ENCODE peak calls at places on chromosomes 2 and 18, in five cellular contexts. M is fibroblast of lung; D is CD8-positive, alpha-beta memory T cell; H is adrenal gland; B is DND-41. C is an unnamed sample.

GRCh38 chr2:46988733-46989481 is 73.3 kb upstream of the MCFD2 start:
- DNase-seq in M (peak; percentile 13), D (no peak), H (peak; percentile 77), B (no peak), C (no peak)

GRCh38 chr18:11994346-11994707 is 13.0 kb downstream of the IMPA2 start:
- DNase-seq in M (peak; percentile 30), D (no peak), H (peak; percentile 43), B (no peak), C (no peak)

GRCh38 chr2:134142903-134143302 is 111.0 kb upstream of the MGAT5 start:
- DNase-seq in M (peak; percentile 79), D (no peak), H (no peak), B (no peak), C (no peak)

GRCh38 chr18:12564861-12565260 is 93.0 kb downstream of the SPIRE1 start:
- DNase-seq in M (no peak), D (no peak), H (no peak), B (no peak), C (no peak)

GRCh38 chr2:2683581-2683980 is 352.5 kb upstream of the MYT1L start:
- DNase-seq in M (no peak), D (no peak), H (no peak), B (no peak), C (no peak)

GRCh38 chr2:120133572-120134244 is 89.5 kb downstream of the TMEM185B start:
- DNase-seq in M (no peak), D (no peak), H (no peak), B (no peak), C (no peak)

GRCh38 chr2:43201497-43201896 is 24.9 kb downstream of the ZFP36L2 start:
- DNase-seq in M (no peak), D (no peak), H (no peak), B (peak; percentile 83), C (no peak)

GRCh38 chr18:58076052-58076451 is 32.0 kb downstream of the NEDD4L start:
- DNase-seq in M (peak; percentile 57), D (no peak), H (no peak), B (no peak), C (no peak)

GRCh38 chr2:241546771-241547498 is 11.6 kb upstream of the BOK start:
- DNase-seq in M (peak; percentile 96), D (no peak), H (no peak), B (no peak), C (no peak)

GRCh38 chr2:224885836-224886547 is 156.3 kb downstream of the DOCK10 start:
- DNase-seq in M (peak; percentile 87), D (no peak), H (no peak), B (no peak), C (peak; percentile 29)

GRCh38 chr2:15160201-15160600 is 400.9 kb downstream of the NBAS start:
- DNase-seq in M (no peak), D (no peak), H (no peak), B (no peak), C (no peak)

GRCh38 chr18:26791676-26792075 is 73.8 kb downstream of the AQP4 start:
- DNase-seq in M (peak; percentile 35), D (no peak), H (no peak), B (no peak), C (no peak)

GRCh38 chr18:67519582-67519981 is 3.1 kb upstream of the DSEL start:
- DNase-seq in M (peak; percentile 80), D (no peak), H (no peak), B (no peak), C (no peak)

GRCh38 chr2:237773826-237774225 is 24.8 kb upstream of the RBM44 start:
- DNase-seq in M (no peak), D (no peak), H (no peak), B (no peak), C (no peak)
- H3K36me3 ChIP-seq in M (peaks cover 4% of the 10 kb centered on the region), D (peaks cover 31% of the 10 kb centered on the region), H (peaks cover 28% of the 10 kb centered on the region), B (peaks cover 37% of the 10 kb centered on the region), C (no peaks in the 10 kb centered on the region)

GRCh38 chr2:7048762-7049294 is 131.6 kb downstream of the RNF144A start:
- DNase-seq in M (no peak), D (no peak), H (no peak), B (peak; percentile 15), C (no peak)

GRCh38 chr2:7041421-7041820 is 124.2 kb downstream of the RNF144A start:
- DNase-seq in M (no peak), D (no peak), H (no peak), B (no peak), C (no peak)

GRCh38 chr2:7045601-7046590 is 128.7 kb downstream of the RNF144A start:
- DNase-seq in M (no peak), D (no peak), H (no peak), B (no peak), C (no peak)

GRCh38 chr2:7044253-7045250 is 127.3 kb downstream of the RNF144A start:
- DNase-seq in M (peak; percentile 44), D (peak; percentile 81), H (peak; percentile 77), B (peak; percentile 62), C (peak; percentile 84)

DNA sequence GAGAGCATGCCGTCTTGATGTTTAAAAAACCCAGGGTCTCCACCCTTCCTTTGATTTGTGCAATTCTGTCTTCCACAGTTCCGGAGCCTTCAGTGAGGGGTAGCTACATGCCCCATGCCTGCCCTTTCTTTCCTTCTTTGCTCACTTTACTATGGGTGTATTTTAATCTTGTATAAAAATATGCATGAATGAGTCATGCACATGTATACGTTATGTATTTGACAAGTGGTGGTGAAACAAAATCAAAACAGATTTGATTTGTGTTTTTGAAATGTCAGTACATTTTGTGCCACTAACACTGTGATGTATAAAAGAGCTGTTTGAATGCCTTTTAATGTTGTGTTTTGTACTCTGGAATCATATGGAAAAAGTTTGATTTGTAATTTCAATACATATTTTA is 126.5 kb downstream of the RNF144A start:
- DNase-seq in M (no peak), D (no peak), H (no peak), B (no peak), C (no peak)
- H3K36me3 ChIP-seq in M (no peaks in the 10 kb centered on the region), D (no peaks in the 10 kb centered on the region), H (peaks cover 30% of the 10 kb centered on the region), B (peaks cover 72% of the 10 kb centered on the region), C (no peaks in the 10 kb centered on the region)

GRCh38 chr2:96864343-96865091 is 5.4 kb downstream of the SEMA4C start:
- DNase-seq in M (no peak), D (no peak), H (no peak), B (no peak), C (no peak)

GRCh38 chr2:96866986-96867755 is 2.7 kb downstream of the SEMA4C start:
- DNase-seq in M (no peak), D (no peak), H (no peak), B (no peak), C (peak; percentile 75)

GRCh38 chr2:96865654-96866053 is 4.2 kb downstream of the SEMA4C start:
- DNase-seq in M (no peak), D (no peak), H (no peak), B (no peak), C (no peak)

GRCh38 chr2:96866586-96866985 is 3.3 kb downstream of the SEMA4C start:
- DNase-seq in M (no peak), D (no peak), H (peak; percentile 53), B (no peak), C (no peak)

DNA sequence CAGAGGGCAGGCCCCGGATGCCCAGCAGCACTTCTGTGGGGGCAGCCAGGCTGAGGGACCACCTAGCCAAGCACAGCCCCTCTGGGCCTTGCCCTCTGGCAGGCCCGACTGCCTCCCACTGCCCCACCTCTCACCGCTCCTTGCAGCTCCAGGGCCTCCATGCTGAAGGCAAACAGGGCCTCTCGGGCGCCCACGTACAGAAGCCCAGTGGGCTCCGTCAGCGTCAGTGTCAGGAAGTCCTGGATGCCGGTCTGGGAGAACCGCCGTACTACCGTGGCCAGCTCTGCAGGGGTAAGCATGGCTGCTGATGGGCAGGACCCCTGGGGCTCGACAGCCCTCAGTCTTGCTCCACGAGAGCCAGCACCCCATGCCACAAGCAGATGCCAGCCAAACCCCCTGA is 3.7 kb downstream of the SEMA4C start:
- DNase-seq in M (no peak), D (no peak), H (no peak), B (no peak), C (no peak)
- H3K36me3 ChIP-seq in M (peaks cover 37% of the 10 kb centered on the region), D (peaks cover 17% of the 10 kb centered on the region), H (peaks cover 61% of the 10 kb centered on the region), B (no peaks in the 10 kb centered on the region), C (no peaks in the 10 kb centered on the region)

DNA sequence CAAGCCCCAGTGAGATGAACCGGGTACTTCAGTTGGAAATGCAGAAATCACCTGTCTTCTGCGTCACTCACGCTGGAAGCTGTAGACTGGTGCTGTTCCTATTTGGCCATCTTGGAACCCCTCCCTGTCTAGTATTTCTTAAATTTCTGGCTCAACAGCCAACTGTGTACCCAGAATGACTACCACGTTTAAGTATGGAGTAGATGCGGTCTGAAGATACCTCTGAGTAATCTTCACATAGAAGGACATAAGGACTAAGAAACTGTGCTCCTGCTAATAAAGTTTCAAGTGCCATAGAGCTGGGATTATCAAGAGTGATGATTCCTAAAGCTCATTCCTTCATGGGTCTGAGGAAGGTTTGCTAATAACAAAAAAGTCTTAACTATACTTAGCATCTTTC is 20.4 kb downstream of the TRAK2 start:
- DNase-seq in M (no peak), D (no peak), H (no peak), B (no peak), C (no peak)
- H3K36me3 ChIP-seq in M (no peaks in the 10 kb centered on the region), D (no peaks in the 10 kb centered on the region), H (no peaks in the 10 kb centered on the region), B (no peaks in the 10 kb centered on the region), C (no peaks in the 10 kb centered on the region)

C was measured in Karpas-422.